ENCODE peak calls at places on chromosome 17, in seven cellular contexts. N is SK-N-SH, U is GM23248, I is hepatocyte, A is neuronal stem cell, Q is K562, S is GM23338. D is an unnamed sample.

GRCh38 chr17:40871316-40871715 is 4.3 kb upstream of the KRT12 start:
- DNase-seq in Q (no peak), I (no peak), A (no peak), N (no peak), U (no peak), S (no peak), D (no peak)

GRCh38 chr17:38969281-38969680 is 2.1 kb upstream of the FBXO47 start:
- DNase-seq in Q (no peak), I (no peak), N (no peak), A (no peak), U (no peak), S (no peak), D (no peak)

GRCh38 chr17:69058165-69058564 is 2.6 kb downstream of the ABCA9 start:
- DNase-seq in Q (peak; percentile 33), I (no peak), S (peak; percentile 62), A (no peak), U (peak; percentile 7), N (no peak), D (no peak)

GRCh38 chr17:47732399-47733046 is 513 bp upstream of the TBX21 start:
- DNase-seq in Q (no peak), U (no peak), A (no peak), N (peak; percentile 46), I (no peak), S (peak; percentile 23), D (no peak)

GRCh38 chr17:47905221-47905733 is 9.2 kb downstream of the SP2 start:
- DNase-seq in U (peak; percentile 83), I (no peak), S (no peak), Q (no peak), N (no peak), A (no peak), D (no peak)

GRCh38 chr17:30095507-30096244 is 20.9 kb upstream of the NSRP1 start:
- DNase-seq in A (peak; percentile 44), U (peak; percentile 89), I (peak; percentile 71), S (peak; percentile 76), N (peak; percentile 18), Q (peak; percentile 50), D (peak; percentile 33)

GRCh38 chr17:47376247-47376646 is 52.5 kb downstream of the EFCAB13 start:
- DNase-seq in I (no peak), Q (no peak), A (no peak), N (no peak), U (no peak), S (no peak), D (no peak)

GRCh38 chr17:82974136-82974952 is 105.1 kb upstream of the METRNL start:
- DNase-seq in I (no peak), S (no peak), U (no peak), N (peak; percentile 36), A (no peak), Q (no peak), D (no peak)

GRCh38 chr17:38584350-38584925 is 21.3 kb downstream of the SRCIN1 start:
- DNase-seq in S (peak; percentile 75), Q (peak; percentile 86), U (peak; percentile 73), I (peak; percentile 79), N (peak; percentile 86), A (no peak), D (peak; percentile 81)

GRCh38 chr17:49764559-49765180 is 739 bp upstream of the FAM117A start:
- DNase-seq in S (peak; percentile 31), I (no peak), N (no peak), U (no peak), A (no peak), Q (no peak), D (no peak)

GRCh38 chr17:60426596-60426995 is 4.3 kb downstream of the CHCT1 start:
- DNase-seq in N (no peak), U (no peak), S (no peak), Q (no peak), I (no peak), A (no peak), D (no peak)

GRCh38 chr17:49520386-49521087 is 25.4 kb downstream of the NGFR start:
- DNase-seq in Q (no peak), S (no peak), N (peak; percentile 12), U (no peak), I (no peak), A (no peak), D (no peak)

GRCh38 chr17:40355123-40355803 is 9.3 kb downstream of the GJD3 start:
- DNase-seq in U (peak; percentile 59), N (peak; percentile 92), S (peak; percentile 88), I (peak; percentile 75), Q (peak; percentile 88), A (peak; percentile 72), D (no peak)

GRCh38 chr17:70767102-70767701 is 597.9 kb downstream of the KCNJ2 start:
- DNase-seq in S (peak; percentile 60), A (peak; percentile 12), Q (peak; percentile 4), N (peak; percentile 60), U (peak; percentile 61), I (peak; percentile 56), D (no peak)

GRCh38 chr17:82356028-82356427 is 3.0 kb upstream of the TEX19 start:
- DNase-seq in Q (no peak), U (no peak), S (no peak), N (no peak), A (no peak), I (no peak), D (peak; percentile 52)

GRCh38 chr17:74119960-74120359 is 83.5 kb upstream of the RPL38 start:
- DNase-seq in N (no peak), U (no peak), I (no peak), A (no peak), Q (no peak), S (no peak), D (no peak)

GRCh38 chr17:69853533-69854262 is 221.3 kb upstream of the KCNJ16 start:
- DNase-seq in S (no peak), A (no peak), I (no peak), U (peak; percentile 56), N (no peak), Q (no peak), D (no peak)

DNA sequence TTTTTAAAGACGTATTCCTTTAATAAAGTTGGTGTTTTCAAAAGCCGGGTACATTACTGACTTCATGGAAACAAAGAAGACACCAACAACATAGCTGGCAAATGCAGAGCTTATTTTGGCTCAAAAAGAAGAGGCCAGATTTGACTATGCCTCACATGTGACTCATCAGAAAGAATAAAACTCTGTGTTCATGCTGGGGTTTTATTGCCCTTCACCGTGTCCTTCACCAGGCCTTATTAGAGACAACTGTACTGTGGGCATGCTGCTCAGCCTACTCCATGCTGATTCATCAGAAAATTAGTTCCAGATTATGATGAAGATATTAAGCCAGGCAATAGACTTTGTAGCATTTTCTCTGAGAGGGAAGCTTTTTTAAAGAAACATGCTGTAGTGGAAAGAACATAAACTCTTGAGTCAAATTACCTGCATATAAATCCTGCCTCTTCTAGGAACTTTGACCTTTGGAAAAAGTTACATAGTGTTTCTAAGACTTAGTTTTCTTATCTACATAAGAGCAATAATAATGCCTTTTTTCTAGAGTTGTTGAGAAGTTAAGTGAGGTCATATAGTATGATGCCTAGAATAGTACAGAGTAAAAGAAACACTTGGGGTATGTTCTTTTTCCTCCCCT is 89.7 kb downstream of the CYB561 start:
- DNase-seq in N (no peak), I (peak; percentile 41), Q (no peak), U (peak; percentile 97), S (no peak), A (no peak), D (no peak)
- H3K27ac ChIP-seq in N (peak overlapping the region; percentile 92), I (peak overlapping the region; percentile 69), Q (no peak overlapping the region), U (peak overlapping the region; percentile 92), S (no peak overlapping the region), A (no peak overlapping the region), D (no peak overlapping the region)

GRCh38 chr17:15431766-15432165 is 35.7 kb downstream of the CDRT4 start:
- DNase-seq in S (no peak), Q (no peak), A (no peak), I (no peak), N (no peak), U (no peak), D (no peak)
- H2AFZ ChIP-seq in S (no peak overlapping the region), Q (no peak overlapping the region), A (no peak overlapping the region), I (no peak overlapping the region), N (no peak overlapping the region), U (no peak overlapping the region), D (no peak overlapping the region)

DNA sequence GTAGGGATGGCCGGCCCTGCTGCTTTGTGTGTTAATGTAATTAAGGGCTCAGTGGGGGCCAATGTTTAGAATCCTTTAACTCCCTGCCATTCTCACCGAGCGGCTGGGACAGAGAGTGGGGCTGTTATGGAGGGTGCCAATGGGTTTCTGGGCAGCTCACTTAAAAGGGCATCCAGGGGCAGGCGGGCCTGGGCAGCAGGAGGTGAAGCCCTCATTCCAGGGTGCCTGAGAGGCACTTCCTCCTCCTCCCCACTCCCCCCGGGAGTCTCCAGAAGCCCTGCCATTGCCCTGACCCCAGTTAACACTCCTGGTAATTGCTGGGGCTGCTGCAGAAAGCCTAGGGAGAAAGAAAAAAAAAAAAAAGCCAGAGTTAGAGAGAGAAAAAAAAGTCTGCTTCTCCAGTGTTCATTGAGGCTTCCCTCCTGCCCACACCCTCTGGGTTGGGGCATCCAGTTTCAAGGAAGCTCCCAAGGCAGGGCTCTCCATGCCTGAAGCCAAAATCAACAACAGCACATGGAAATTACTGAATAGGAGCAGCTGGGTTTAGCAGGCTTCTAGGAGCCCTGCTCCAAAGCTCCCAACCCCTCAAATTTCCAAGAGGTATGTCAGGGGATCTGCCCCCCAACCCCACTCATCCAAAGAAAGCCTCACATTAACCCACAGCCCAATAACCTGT is 28.0 kb downstream of the CUEDC1 start:
- DNase-seq in U (peak; percentile 74), Q (no peak), N (peak; percentile 45), S (peak; percentile 60), I (no peak), A (peak; percentile 69), D (peak; percentile 85)
- H3K27ac ChIP-seq in U (no peak overlapping the region), Q (no peak overlapping the region), N (peak overlapping the region; percentile 7), S (peak overlapping the region; percentile 5), I (peak overlapping the region; percentile 22), A (peak overlapping the region; percentile 74), D (no peak overlapping the region)

DNA sequence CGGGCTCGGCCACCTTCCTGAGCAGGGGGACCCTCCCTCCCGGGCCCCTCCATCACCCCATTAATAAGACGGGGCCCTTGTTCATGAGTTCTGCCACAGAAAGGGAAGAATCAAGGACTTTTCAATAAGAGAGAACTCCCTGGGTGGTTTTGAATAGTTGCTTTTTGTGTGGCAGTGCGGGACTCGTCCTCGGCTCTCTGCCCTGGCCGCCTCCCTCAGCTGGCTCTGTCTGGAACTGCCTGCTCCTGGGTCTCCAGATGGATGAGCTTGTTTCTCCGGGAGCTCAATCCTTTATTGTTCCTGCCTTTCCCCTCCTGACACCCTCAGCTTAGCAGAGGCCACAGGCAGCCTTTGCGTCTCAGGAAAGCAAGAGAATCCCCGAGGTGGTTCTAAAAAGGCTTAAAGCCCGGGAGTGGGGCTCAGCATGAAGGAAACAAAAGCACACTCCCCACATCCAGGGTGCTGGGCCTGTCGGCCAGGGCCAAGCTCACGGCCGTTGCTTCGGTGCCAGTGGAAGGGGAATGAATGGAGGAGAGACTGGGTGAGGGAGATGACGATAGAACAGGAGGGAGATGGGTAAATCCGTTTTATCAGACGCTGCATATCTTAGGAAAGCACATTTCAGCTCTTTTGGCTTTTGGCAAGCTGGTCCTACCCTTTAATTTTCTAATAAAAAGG is 60.2 kb downstream of the RAI1 start:
- DNase-seq in Q (no peak), S (peak; percentile 67), A (peak; percentile 74), U (peak; percentile 62), N (peak; percentile 72), I (peak; percentile 67), D (no peak)
- H2AFZ ChIP-seq in Q (no peak overlapping the region), S (peak overlapping the region; percentile 94), A (peak overlapping the region; percentile 68), U (no peak overlapping the region), N (no peak overlapping the region), I (no peak overlapping the region), D (no peak overlapping the region)

GRCh38 chr17:77111916-77112315 is 28.9 kb upstream of the SEC14L1 start:
- DNase-seq in N (no peak), A (no peak), Q (no peak), I (no peak), S (no peak), U (no peak), D (no peak)
- H3K27ac ChIP-seq in N (no peak overlapping the region), A (no peak overlapping the region), Q (no peak overlapping the region), I (peak overlapping the region; percentile 48), S (no peak overlapping the region), U (no peak overlapping the region), D (no peak overlapping the region)

D was measured in PC-9.